ENCODE peak calls at places on chromosomes 4 and X, in seven cellular contexts. E is HCT116, B is HepG2, T is K562, U is SK-N-SH, F is H1, H is GM12878. O is an unnamed sample.

GRCh38 chr4:15605537-15605936 is 49.6 kb downstream of the FBXL5 start:
- DNase-seq in E (no peak), U (no peak), H (no peak), B (no peak), T (no peak), F (no peak), O (no peak)

GRCh38 chr4:122588453-122589238 is 32.2 kb downstream of the IL21 start:
- DNase-seq in B (no peak), E (no peak), U (no peak), F (no peak), H (no peak), T (no peak), O (no peak)

GRCh38 chrX:31036895-31037294 is 34.9 kb downstream of the FTHL17 start:
- DNase-seq in B (peak), E (peak), T (peak), H (no peak), F (no peak), U (peak), O (peak)

GRCh38 chrX:9940397-9940796 is 26.8 kb upstream of the CLDN34 start:
- DNase-seq in E (no peak), B (no peak), H (no peak), F (no peak), T (peak), U (no peak), O (no peak)

GRCh38 chr4:15420642-15421041 is 7.2 kb upstream of the C1QTNF7 start:
- DNase-seq in T (no peak), F (no peak), B (no peak), E (no peak), H (no peak), U (no peak), O (no peak)

GRCh38 chrX:23904096-23904495 is 3.6 kb downstream of the APOO start:
- DNase-seq in B (no peak), T (no peak), F (no peak), U (no peak), E (no peak), H (no peak), O (peak)

GRCh38 chr4:127993150-127993549 is 27.9 kb downstream of the ABHD18 start:
- DNase-seq in T (no peak), B (no peak), U (no peak), E (no peak), H (no peak), F (no peak), O (no peak)

GRCh38 chr4:36511785-36512184 is 230.4 kb downstream of the DTHD1 start:
- DNase-seq in F (no peak), H (no peak), E (no peak), U (no peak), B (no peak), T (no peak), O (no peak)

GRCh38 chrX:18616688-18617087 is 55.2 kb downstream of the RS1 start:
- DNase-seq in H (no peak), U (no peak), T (no peak), E (no peak), B (no peak), F (no peak), O (no peak)

GRCh38 chr4:154082760-154083530 is 294.1 kb upstream of the SFRP2 start:
- DNase-seq in H (no peak), B (no peak), E (no peak), U (peak), T (peak), F (peak), O (no peak)

GRCh38 chrX:117969337-117969736 is 147.3 kb downstream of the KLHL13 start:
- DNase-seq in F (no peak), H (no peak), T (no peak), U (no peak), B (no peak), E (no peak), O (peak)

GRCh38 chrX:87409113-87409841 is 108.3 kb upstream of the KLHL4 start:
- DNase-seq in T (peak), H (no peak), B (peak), F (no peak), U (no peak), E (no peak), O (peak)

GRCh38 chrX:53317365-53318069 is 36.1 kb upstream of the IQSEC2 start:
- DNase-seq in F (peak), E (no peak), B (peak), H (no peak), U (peak), T (peak), O (peak)

GRCh38 chr4:5899396-5899795 is 6.5 kb upstream of the CRMP1 start:
- DNase-seq in E (no peak), U (no peak), H (no peak), T (no peak), B (no peak), F (no peak), O (no peak)

GRCh38 chrX:136666088-136666487 is 18.1 kb downstream of the CD40LG start:
- DNase-seq in T (no peak), E (no peak), F (no peak), H (no peak), U (no peak), B (no peak), O (no peak)

GRCh38 chr4:151665442-151666127 is 95.2 kb downstream of the GATB start:
- DNase-seq in F (no peak), U (no peak), T (no peak), H (no peak), B (no peak), E (no peak), O (no peak)

GRCh38 chr4:5224340-5224739 is 173.1 kb downstream of the STK32B start:
- DNase-seq in B (no peak), U (no peak), F (no peak), E (no peak), H (no peak), T (no peak), O (no peak)

GRCh38 chr4:82791179-82791578 is 7.4 kb downstream of the SCD5 start:
- DNase-seq in H (no peak), F (no peak), U (no peak), E (no peak), B (no peak), T (no peak), O (no peak)

GRCh38 chr4:92304636-92305035 is 870 bp downstream of the GRID2 start:
- DNase-seq in H (no peak), T (no peak), F (no peak), U (peak), B (no peak), E (no peak), O (no peak)

GRCh38 chrX:68556036-68556435 is 57.2 kb downstream of the YIPF6 start:
- DNase-seq in B (no peak), U (no peak), E (no peak), F (no peak), H (no peak), T (no peak), O (no peak)

GRCh38 chrX:43333543-43333942 is 322.6 kb upstream of the MAOA start:
- DNase-seq in B (peak), T (no peak), H (no peak), F (no peak), E (no peak), U (no peak), O (peak)

GRCh38 chr4:42720514-42720913 is 63.6 kb upstream of the ATP8A1 start:
- DNase-seq in F (no peak), T (no peak), U (no peak), H (no peak), E (no peak), B (no peak), O (no peak)

DNA sequence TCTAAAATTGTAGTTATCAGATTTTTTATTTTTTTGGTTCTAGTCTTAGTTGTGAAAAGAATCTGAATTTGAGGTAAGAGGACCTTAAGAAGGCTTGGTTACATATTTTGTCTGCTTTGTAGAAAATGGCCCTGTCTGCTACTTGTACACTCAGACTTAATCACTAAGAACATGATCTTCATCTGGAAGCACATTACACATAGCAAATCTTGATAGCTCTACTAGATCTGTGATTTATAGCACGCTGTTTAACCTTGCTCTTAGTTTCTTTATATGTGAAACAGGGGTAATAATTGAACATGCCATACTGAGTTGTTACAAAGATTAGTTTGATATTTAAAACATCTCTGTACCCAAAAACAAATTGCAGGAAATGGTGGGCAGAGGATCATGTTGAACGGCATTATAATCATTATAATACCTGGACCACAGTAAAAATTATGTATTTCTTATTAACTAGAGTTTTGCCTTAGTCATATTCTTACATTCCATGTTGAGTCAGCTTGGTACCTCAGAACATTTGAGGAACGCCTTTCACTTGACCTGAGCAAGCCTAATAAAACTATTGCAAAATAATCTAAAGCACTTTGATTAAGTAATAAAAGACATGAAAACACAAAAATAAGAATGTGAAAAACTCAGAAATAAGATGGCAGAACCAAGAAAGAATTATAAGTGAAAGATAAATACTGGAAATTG is 738.0 kb upstream of the AADAT start:
- DNase-seq in U (no peak), F (no peak), H (no peak), B (no peak), T (no peak), E (no peak), O (no peak)
- TF ChIP-seq JUND in U (no peak), F (no peak), H (no peak), B (no peak), T (no peak), E (no peak), O (no peak)

GRCh38 chr4:89615056-89615455 is 221.9 kb downstream of the SNCA start:
- DNase-seq in E (no peak), B (no peak), U (no peak), F (no peak), T (no peak), H (no peak), O (no peak)
- TF ChIP-seq JUND in E (no peak), B (no peak), U (no peak), F (no peak), T (no peak), H (no peak), O (no peak)

GRCh38 chr4:23789765-23790164 is 100.1 kb downstream of the PPARGC1A start:
- DNase-seq in H (no peak), F (no peak), B (peak), E (no peak), U (no peak), T (no peak), O (no peak)

GRCh38 chr4:23782778-23783455 is 106.9 kb downstream of the PPARGC1A start:
- DNase-seq in B (no peak), T (no peak), H (no peak), F (no peak), E (no peak), U (no peak), O (no peak)

GRCh38 chr4:23788027-23788426 is 101.8 kb downstream of the PPARGC1A start:
- DNase-seq in B (peak), U (no peak), F (no peak), T (no peak), H (no peak), E (no peak), O (no peak)

DNA sequence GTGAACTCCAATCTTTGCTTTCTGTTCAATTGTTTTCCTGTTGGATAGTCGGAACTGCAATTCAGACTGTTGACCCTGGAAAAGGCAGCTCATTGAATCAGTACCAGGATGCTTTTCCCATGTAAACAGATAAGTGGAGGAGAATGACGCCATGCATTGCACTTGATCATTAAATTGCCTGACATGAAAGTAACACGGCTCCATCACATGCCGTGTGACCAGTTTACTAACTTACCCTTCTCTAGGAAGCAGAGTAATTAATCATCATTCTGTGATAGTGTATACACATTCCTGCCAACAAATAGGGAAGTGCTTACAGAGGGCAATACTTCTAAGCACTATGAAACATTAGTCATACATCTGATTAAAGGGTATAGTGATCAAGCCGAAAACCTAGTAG is 101.4 kb downstream of the PPARGC1A start:
- DNase-seq in H (no peak), B (peak), F (no peak), U (no peak), T (no peak), E (no peak), O (no peak)
- TF ChIP-seq JUND in H (no peak), B (no peak), F (no peak), U (no peak), T (no peak), E (no peak), O (no peak)

DNA sequence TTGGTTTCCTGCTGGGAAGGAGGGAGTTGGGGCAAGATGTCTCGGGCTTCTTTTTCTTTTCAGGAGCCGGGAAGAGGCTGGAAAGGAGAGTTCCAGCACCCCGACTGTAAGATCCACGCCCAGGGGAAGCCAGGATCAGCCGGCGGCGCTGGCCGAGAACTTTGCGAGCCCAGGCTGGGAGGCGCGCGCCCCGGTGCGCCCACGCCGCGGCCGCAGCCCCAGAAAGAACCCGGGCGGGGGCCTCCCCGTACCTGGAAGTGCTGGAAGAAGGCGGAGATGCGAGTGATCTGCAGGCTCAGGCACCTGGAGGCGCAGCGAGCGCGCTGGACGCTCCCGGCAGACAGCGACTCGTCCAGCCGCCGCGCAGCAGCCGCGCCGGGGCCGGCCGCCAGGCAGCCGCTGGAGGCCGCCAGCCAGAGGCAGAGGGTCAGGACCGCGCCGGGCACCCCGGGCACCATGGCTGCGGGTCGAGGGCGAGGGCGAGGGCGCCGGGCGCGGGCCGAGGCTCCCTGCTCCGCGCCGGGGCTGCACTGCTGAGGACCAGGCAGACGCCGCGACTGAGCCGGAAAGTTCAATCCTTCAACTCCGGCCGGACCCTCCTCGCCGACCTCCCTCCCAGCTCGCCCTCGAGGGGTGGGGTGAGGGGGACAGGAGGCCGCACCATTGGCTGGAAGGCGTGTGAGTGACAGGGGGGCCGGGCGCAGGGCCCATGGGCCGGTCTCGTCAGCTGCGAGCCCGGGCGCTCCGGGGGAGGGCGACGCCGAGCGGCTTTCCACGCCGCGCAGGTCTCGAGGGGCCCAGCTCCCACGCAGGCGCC is at the start of gene ANOS1:
- DNase-seq in E (no peak), T (no peak), F (no peak), U (peak), H (no peak), B (no peak), O (peak)
- TF ChIP-seq JUND in E (no peak), T (no peak), F (no peak), U (no peak), H (no peak), B (no peak), O (no peak)

GRCh38 chr4:63361628-63362027 is 1047.6 kb downstream of the TECRL start:
- DNase-seq in E (no peak), B (no peak), H (no peak), U (no peak), F (no peak), T (no peak), O (no peak)
- TF ChIP-seq JUND in E (no peak), B (no peak), H (no peak), U (no peak), F (no peak), T (no peak), O (no peak)